ENCODE peak calls at places on chromosome 13, in six cellular contexts. One of them, this sample, is unnamed.

GRCh38 chr13:58619396-58620113 is 988.0 kb downstream of the PCDH17 start:
- DNase-seq in body of pancreas: no peak
- DNase-seq in BE2C: peak; percentile 68
- DNase-seq in thoracic aorta: no peak
- DNase-seq in A549: no peak
- DNase-seq in fibroblast of the aortic adventitia: no peak
- DNase-seq in this sample: no peak

GRCh38 chr13:90824027-90824426 is 523.5 kb upstream of the MIR17HG start:
- DNase-seq in fibroblast of the aortic adventitia: no peak
- DNase-seq in BE2C: no peak
- DNase-seq in A549: no peak
- DNase-seq in body of pancreas: no peak
- DNase-seq in thoracic aorta: no peak
- DNase-seq in this sample: no peak

GRCh38 chr13:20127563-20128458 is 33.0 kb downstream of the GJA3 start:
- DNase-seq in fibroblast of the aortic adventitia: peak; percentile 30
- DNase-seq in BE2C: peak; percentile 67
- DNase-seq in body of pancreas: peak; percentile 80
- DNase-seq in thoracic aorta: no peak
- DNase-seq in A549: peak; percentile 60
- DNase-seq in this sample: no peak

GRCh38 chr13:98260357-98261164 is 83.5 kb upstream of the RNF113B start:
- DNase-seq in A549: no peak
- DNase-seq in fibroblast of the aortic adventitia: peak; percentile 42
- DNase-seq in body of pancreas: no peak
- DNase-seq in thoracic aorta: no peak
- DNase-seq in BE2C: peak; percentile 66
- DNase-seq in this sample: no peak

GRCh38 chr13:111526922-111527321 is 206.5 kb downstream of the TEX29 start:
- DNase-seq in body of pancreas: no peak
- DNase-seq in fibroblast of the aortic adventitia: no peak
- DNase-seq in BE2C: no peak
- DNase-seq in thoracic aorta: no peak
- DNase-seq in A549: no peak
- DNase-seq in this sample: no peak

GRCh38 chr13:111317571-111318360 is 2.7 kb upstream of the TEX29 start:
- DNase-seq in body of pancreas: no peak
- DNase-seq in A549: no peak
- DNase-seq in thoracic aorta: no peak
- DNase-seq in BE2C: no peak
- DNase-seq in fibroblast of the aortic adventitia: no peak
- DNase-seq in this sample: no peak

GRCh38 chr13:112605531-112605990 is 17.6 kb upstream of the TUBGCP3 start:
- DNase-seq in A549: no peak
- DNase-seq in fibroblast of the aortic adventitia: no peak
- DNase-seq in BE2C: no peak
- DNase-seq in thoracic aorta: no peak
- DNase-seq in body of pancreas: no peak
- DNase-seq in this sample: no peak

GRCh38 chr13:23980160-23980551 is 82.9 kb upstream of the C1QTNF9B start:
- DNase-seq in A549: peak; percentile 17
- DNase-seq in thoracic aorta: peak; percentile 46
- DNase-seq in body of pancreas: peak; percentile 89
- DNase-seq in BE2C: peak; percentile 75
- DNase-seq in fibroblast of the aortic adventitia: peak; percentile 62
- DNase-seq in this sample: no peak

GRCh38 chr13:72696590-72696989 is 30.8 kb downstream of the MZT1 start:
- DNase-seq in A549: peak; percentile 1
- DNase-seq in BE2C: no peak
- DNase-seq in body of pancreas: no peak
- DNase-seq in fibroblast of the aortic adventitia: peak; percentile 41
- DNase-seq in thoracic aorta: no peak
- DNase-seq in this sample: no peak

GRCh38 chr13:94239135-94239534 is 240.3 kb downstream of the DCT start:
- DNase-seq in body of pancreas: no peak
- DNase-seq in fibroblast of the aortic adventitia: peak; percentile 57
- DNase-seq in BE2C: no peak
- DNase-seq in thoracic aorta: no peak
- DNase-seq in A549: no peak
- DNase-seq in this sample: no peak

GRCh38 chr13:34217343-34218094 is 399.6 kb downstream of the RFC3 start:
- DNase-seq in fibroblast of the aortic adventitia: no peak
- DNase-seq in A549: no peak
- DNase-seq in body of pancreas: no peak
- DNase-seq in thoracic aorta: no peak
- DNase-seq in BE2C: no peak
- DNase-seq in this sample: no peak

GRCh38 chr13:46345866-46346265 is 41.2 kb downstream of the RUBCNL start:
- DNase-seq in fibroblast of the aortic adventitia: peak; percentile 51
- DNase-seq in A549: no peak
- DNase-seq in body of pancreas: peak; percentile 89
- DNase-seq in thoracic aorta: no peak
- DNase-seq in BE2C: no peak
- DNase-seq in this sample: no peak

GRCh38 chr13:46896346-46897138 is at the start of gene HTR2A:
- DNase-seq in body of pancreas: peak; percentile 38
- DNase-seq in A549: no peak
- DNase-seq in thoracic aorta: no peak
- DNase-seq in BE2C: no peak
- DNase-seq in fibroblast of the aortic adventitia: peak; percentile 52
- DNase-seq in this sample: no peak

GRCh38 chr13:46884531-46884930 is 12.3 kb downstream of the HTR2A start:
- DNase-seq in fibroblast of the aortic adventitia: no peak
- DNase-seq in thoracic aorta: no peak
- DNase-seq in BE2C: no peak
- DNase-seq in body of pancreas: no peak
- DNase-seq in A549: no peak
- DNase-seq in this sample: no peak

GRCh38 chr13:68099616-68100015 is 869.5 kb upstream of the PCDH9 start:
- DNase-seq in BE2C: no peak
- DNase-seq in fibroblast of the aortic adventitia: peak; percentile 0
- DNase-seq in A549: peak; percentile 11
- DNase-seq in thoracic aorta: no peak
- DNase-seq in body of pancreas: no peak
- DNase-seq in this sample: no peak

GRCh38 chr13:45416521-45417125 is 1.6 kb downstream of the SLC25A30 start:
- DNase-seq in BE2C: no peak
- DNase-seq in fibroblast of the aortic adventitia: no peak
- DNase-seq in A549: no peak
- DNase-seq in thoracic aorta: no peak
- DNase-seq in body of pancreas: no peak
- DNase-seq in this sample: no peak

GRCh38 chr13:111248822-111249221 is 71.6 kb upstream of the TEX29 start:
- DNase-seq in fibroblast of the aortic adventitia: no peak
- DNase-seq in BE2C: no peak
- DNase-seq in thoracic aorta: no peak
- DNase-seq in A549: no peak
- DNase-seq in body of pancreas: peak; percentile 46
- DNase-seq in this sample: no peak

GRCh38 chr13:30105381-30105780 is 202.0 kb downstream of the KATNAL1 start:
- DNase-seq in body of pancreas: peak; percentile 70
- DNase-seq in BE2C: no peak
- DNase-seq in thoracic aorta: no peak
- DNase-seq in fibroblast of the aortic adventitia: no peak
- DNase-seq in A549: no peak
- DNase-seq in this sample: no peak

GRCh38 chr13:74758188-74758587 is 624.0 kb upstream of the KLF12 start:
- DNase-seq in A549: no peak
- DNase-seq in thoracic aorta: no peak
- DNase-seq in BE2C: no peak
- DNase-seq in body of pancreas: no peak
- DNase-seq in fibroblast of the aortic adventitia: no peak
- DNase-seq in this sample: no peak

GRCh38 chr13:27289016-27289665 is 18.5 kb downstream of the RASL11A start:
- DNase-seq in fibroblast of the aortic adventitia: no peak
- DNase-seq in BE2C: no peak
- DNase-seq in A549: no peak
- DNase-seq in body of pancreas: no peak
- DNase-seq in thoracic aorta: no peak
- DNase-seq in this sample: no peak

GRCh38 chr13:46553521-46553885 is 533 bp downstream of the LRCH1 start:
- DNase-seq in thoracic aorta: no peak
- DNase-seq in A549: no peak
- DNase-seq in BE2C: peak; percentile 18
- DNase-seq in fibroblast of the aortic adventitia: no peak
- DNase-seq in body of pancreas: no peak
- DNase-seq in this sample: no peak

GRCh38 chr13:30766957-30767603 is 31.7 kb downstream of the ALOX5AP start:
- DNase-seq in thoracic aorta: no peak
- DNase-seq in fibroblast of the aortic adventitia: no peak
- DNase-seq in A549: no peak
- DNase-seq in BE2C: no peak
- DNase-seq in body of pancreas: no peak
- DNase-seq in this sample: peak; percentile 21

GRCh38 chr13:35648109-35648508 is 171.6 kb upstream of the MAB21L1 start:
- DNase-seq in BE2C: no peak
- DNase-seq in thoracic aorta: no peak
- DNase-seq in fibroblast of the aortic adventitia: peak; percentile 26
- DNase-seq in body of pancreas: no peak
- DNase-seq in A549: no peak
- DNase-seq in this sample: no peak

GRCh38 chr13:60327551-60327950 is 69.5 kb upstream of the TDRD3 start:
- DNase-seq in thoracic aorta: no peak
- DNase-seq in A549: no peak
- DNase-seq in body of pancreas: peak; percentile 8
- DNase-seq in fibroblast of the aortic adventitia: no peak
- DNase-seq in BE2C: no peak
- DNase-seq in this sample: no peak

DNA sequence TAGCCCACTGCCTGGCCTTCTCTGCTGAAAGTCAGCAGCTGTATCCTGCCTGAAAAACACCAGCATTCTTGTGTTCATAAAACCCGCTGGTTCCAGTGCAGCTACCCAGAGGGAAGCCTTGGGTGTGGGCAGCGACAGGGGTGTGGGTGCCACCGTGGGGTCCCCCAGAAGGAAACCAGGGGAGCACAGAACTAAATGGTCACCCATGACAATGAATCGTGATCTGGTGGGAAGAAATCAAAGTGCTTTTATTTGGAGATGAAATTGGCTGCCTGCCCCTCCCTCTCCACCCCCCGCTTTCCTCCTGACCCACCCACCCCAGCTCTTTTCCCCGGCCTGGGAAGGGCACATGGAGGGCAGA is 13.7 kb downstream of the RASA3 start:
- DNase-seq in body of pancreas: peak; percentile 75
- DNase-seq in A549: no peak
- DNase-seq in fibroblast of the aortic adventitia: peak; percentile 58
- DNase-seq in thoracic aorta: no peak
- DNase-seq in BE2C: no peak
- DNase-seq in this sample: no peak
- H3K4me3 ChIP-seq in body of pancreas: no peak overlapping the region
- H3K4me3 ChIP-seq in A549: peak overlapping the region; percentile 16
- H3K4me3 ChIP-seq in fibroblast of the aortic adventitia: peak overlapping the region; percentile 44
- H3K4me3 ChIP-seq in thoracic aorta: peak overlapping the region; percentile 66
- H3K4me3 ChIP-seq in BE2C: no peak overlapping the region
- H3K4me3 ChIP-seq in this sample: no peak overlapping the region

GRCh38 chr13:37476874-37477273 is 121.7 kb downstream of the POSTN start:
- DNase-seq in A549: no peak
- DNase-seq in thoracic aorta: no peak
- DNase-seq in body of pancreas: no peak
- DNase-seq in BE2C: no peak
- DNase-seq in fibroblast of the aortic adventitia: peak; percentile 37
- DNase-seq in this sample: no peak

GRCh38 chr13:37475966-37476365 is 122.6 kb downstream of the POSTN start:
- DNase-seq in A549: no peak
- DNase-seq in thoracic aorta: no peak
- DNase-seq in fibroblast of the aortic adventitia: peak; percentile 34
- DNase-seq in body of pancreas: no peak
- DNase-seq in BE2C: no peak
- DNase-seq in this sample: no peak

GRCh38 chr13:37475151-37475550 is 123.4 kb downstream of the POSTN start:
- DNase-seq in thoracic aorta: no peak
- DNase-seq in A549: no peak
- DNase-seq in BE2C: no peak
- DNase-seq in fibroblast of the aortic adventitia: no peak
- DNase-seq in body of pancreas: no peak
- DNase-seq in this sample: no peak

DNA sequence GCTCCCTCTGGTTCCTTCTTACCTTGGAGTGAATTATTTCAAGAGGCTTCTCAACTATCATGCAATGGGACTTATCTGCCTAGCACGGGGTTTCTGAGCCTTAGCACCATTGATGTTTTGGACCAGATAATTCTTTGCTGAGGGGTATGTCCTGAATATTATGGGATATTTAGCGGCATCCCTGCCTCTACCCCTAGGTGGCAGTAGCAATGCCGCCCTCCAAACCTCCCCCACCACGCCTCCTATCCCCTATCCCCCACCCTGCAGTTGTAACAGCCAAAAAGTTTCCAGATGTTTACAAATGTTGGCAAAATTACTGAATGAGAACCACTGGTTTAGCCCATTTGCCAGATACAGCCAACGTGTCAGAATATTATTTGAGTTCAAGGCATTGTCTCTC is 125.5 kb downstream of the POSTN start:
- DNase-seq in A549: no peak
- DNase-seq in body of pancreas: no peak
- DNase-seq in fibroblast of the aortic adventitia: no peak
- DNase-seq in thoracic aorta: no peak
- DNase-seq in BE2C: no peak
- DNase-seq in this sample: no peak
- TF ChIP-seq CTCF in A549: no peak
- TF ChIP-seq CTCF in body of pancreas: no peak
- TF ChIP-seq CTCF in fibroblast of the aortic adventitia: no peak
- TF ChIP-seq CTCF in thoracic aorta: no peak
- TF ChIP-seq CTCF in BE2C: peak; percentile 9
- TF ChIP-seq CTCF in this sample: no peak

DNA sequence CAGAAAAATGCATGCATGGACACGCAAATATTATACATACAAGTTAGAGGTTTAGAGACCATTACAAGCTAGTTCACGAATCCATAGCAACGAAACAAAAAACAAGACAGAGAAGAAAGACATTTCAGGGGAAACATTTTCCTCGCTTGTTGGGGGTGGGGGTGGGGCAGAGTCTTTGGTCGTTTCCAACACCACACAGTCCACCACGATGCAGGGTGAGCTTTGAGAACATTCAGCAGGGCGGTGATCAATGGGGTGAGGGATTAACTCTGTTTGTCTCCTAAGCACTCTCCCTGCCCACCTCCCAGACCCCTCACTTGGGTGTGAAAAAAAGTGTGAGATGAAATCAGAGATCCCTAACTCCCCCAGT is 631 bp downstream of the OXGR1 start:
- DNase-seq in body of pancreas: no peak
- DNase-seq in fibroblast of the aortic adventitia: no peak
- DNase-seq in thoracic aorta: no peak
- DNase-seq in A549: no peak
- DNase-seq in BE2C: no peak
- DNase-seq in this sample: no peak
- H3K4me3 ChIP-seq in body of pancreas: no peak overlapping the region
- H3K4me3 ChIP-seq in fibroblast of the aortic adventitia: peak overlapping the region; percentile 57
- H3K4me3 ChIP-seq in thoracic aorta: peak overlapping the region; percentile 65
- H3K4me3 ChIP-seq in A549: no peak overlapping the region
- H3K4me3 ChIP-seq in BE2C: peak overlapping the region; percentile 64
- H3K4me3 ChIP-seq in this sample: no peak overlapping the region

DNA sequence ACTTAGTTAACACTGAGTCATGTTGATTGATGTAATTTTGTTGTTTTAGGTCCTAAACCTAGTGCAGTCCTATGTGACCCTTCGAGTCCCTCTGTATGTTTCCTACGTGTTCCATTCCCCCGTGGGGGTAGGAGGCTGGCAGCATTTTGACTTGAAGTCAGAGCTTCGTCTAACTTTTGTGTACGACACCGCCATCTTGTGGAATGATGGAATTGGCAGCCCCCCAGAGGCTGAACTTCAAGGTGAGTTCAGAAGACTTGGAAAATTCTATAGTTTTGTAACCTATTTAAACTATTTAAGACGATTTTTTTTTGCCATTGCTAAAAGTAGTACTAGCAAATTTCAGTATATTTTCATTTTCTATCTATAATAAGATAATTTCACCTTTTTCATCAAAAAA is 117.9 kb downstream of the STOML3 start:
- DNase-seq in BE2C: peak; percentile 61
- DNase-seq in body of pancreas: peak; percentile 72
- DNase-seq in fibroblast of the aortic adventitia: peak; percentile 22
- DNase-seq in A549: peak; percentile 41
- DNase-seq in thoracic aorta: no peak
- DNase-seq in this sample: peak; percentile 7
- TF ChIP-seq CTCF in BE2C: peak; percentile 86
- TF ChIP-seq CTCF in body of pancreas: peak; percentile 41
- TF ChIP-seq CTCF in fibroblast of the aortic adventitia: peak; percentile 41
- TF ChIP-seq CTCF in A549: peak; percentile 37
- TF ChIP-seq CTCF in thoracic aorta: no peak
- TF ChIP-seq CTCF in this sample: peak; percentile 67

This sample was measured in GM12864.